ENCODE peak calls at places on chromosomes 3 and 15, in seven cellular contexts. One of them, this sample, is unnamed.

GRCh38 chr3:124873241-124873640 is 13.9 kb downstream of the ITGB5 start:
- DNase-seq in GM06990: no peak
- DNase-seq in AG09309: no peak
- DNase-seq in cardiac fibroblast: no peak
- DNase-seq in AG10803: peak
- DNase-seq in neural crest cell: no peak
- DNase-seq in H9: no peak
- DNase-seq in this sample: no peak

GRCh38 chr3:123620338-123620737 is 35.5 kb upstream of the HACD2 start:
- DNase-seq in AG09309: no peak
- DNase-seq in GM06990: no peak
- DNase-seq in H9: no peak
- DNase-seq in cardiac fibroblast: no peak
- DNase-seq in neural crest cell: no peak
- DNase-seq in AG10803: no peak
- DNase-seq in this sample: no peak

GRCh38 chr3:138114988-138115971 is at the start of gene DZIP1L:
- DNase-seq in AG09309: no peak
- DNase-seq in neural crest cell: peak
- DNase-seq in H9: peak
- DNase-seq in AG10803: peak
- DNase-seq in cardiac fibroblast: peak
- DNase-seq in GM06990: peak
- DNase-seq in this sample: no peak

GRCh38 chr3:126959144-126959920 is 23.6 kb upstream of the PLXNA1 start:
- DNase-seq in AG09309: no peak
- DNase-seq in neural crest cell: no peak
- DNase-seq in AG10803: no peak
- DNase-seq in H9: no peak
- DNase-seq in GM06990: no peak
- DNase-seq in cardiac fibroblast: no peak
- DNase-seq in this sample: no peak

GRCh38 chr3:133855772-133856171 is 39.9 kb downstream of the RAB6B start:
- DNase-seq in GM06990: no peak
- DNase-seq in neural crest cell: no peak
- DNase-seq in AG10803: peak
- DNase-seq in H9: no peak
- DNase-seq in AG09309: no peak
- DNase-seq in cardiac fibroblast: peak
- DNase-seq in this sample: no peak

GRCh38 chr3:189460511-189460910 is 170.7 kb upstream of the TP63 start:
- DNase-seq in GM06990: no peak
- DNase-seq in neural crest cell: no peak
- DNase-seq in H9: no peak
- DNase-seq in AG09309: no peak
- DNase-seq in AG10803: no peak
- DNase-seq in cardiac fibroblast: no peak
- DNase-seq in this sample: no peak

GRCh38 chr3:94115482-94115881 is 52.6 kb downstream of the NSUN3 start:
- DNase-seq in AG10803: peak
- DNase-seq in cardiac fibroblast: peak
- DNase-seq in GM06990: no peak
- DNase-seq in H9: no peak
- DNase-seq in AG09309: peak
- DNase-seq in neural crest cell: peak
- DNase-seq in this sample: no peak

GRCh38 chr3:9347086-9347485 is 15.8 kb upstream of the THUMPD3 start:
- DNase-seq in AG09309: no peak
- DNase-seq in neural crest cell: no peak
- DNase-seq in H9: no peak
- DNase-seq in GM06990: no peak
- DNase-seq in AG10803: peak
- DNase-seq in cardiac fibroblast: peak
- DNase-seq in this sample: no peak

GRCh38 chr15:41256103-41256502 is 25.0 kb downstream of the CHP1 start:
- DNase-seq in GM06990: no peak
- DNase-seq in AG10803: no peak
- DNase-seq in H9: no peak
- DNase-seq in neural crest cell: no peak
- DNase-seq in cardiac fibroblast: no peak
- DNase-seq in AG09309: no peak
- DNase-seq in this sample: no peak

GRCh38 chr3:99475229-99475628 is 163.2 kb upstream of the COL8A1 start:
- DNase-seq in GM06990: no peak
- DNase-seq in neural crest cell: no peak
- DNase-seq in AG09309: no peak
- DNase-seq in AG10803: peak
- DNase-seq in H9: no peak
- DNase-seq in cardiac fibroblast: peak
- DNase-seq in this sample: no peak

GRCh38 chr15:99633655-99634054 is 67.9 kb downstream of the MEF2A start:
- DNase-seq in AG09309: no peak
- DNase-seq in neural crest cell: no peak
- DNase-seq in H9: no peak
- DNase-seq in GM06990: no peak
- DNase-seq in cardiac fibroblast: no peak
- DNase-seq in AG10803: no peak
- DNase-seq in this sample: no peak

GRCh38 chr15:99631256-99631655 is 65.5 kb downstream of the MEF2A start:
- DNase-seq in AG10803: no peak
- DNase-seq in GM06990: peak
- DNase-seq in H9: no peak
- DNase-seq in neural crest cell: no peak
- DNase-seq in cardiac fibroblast: peak
- DNase-seq in AG09309: no peak
- DNase-seq in this sample: peak

GRCh38 chr15:99632521-99632920 is 66.7 kb downstream of the MEF2A start:
- DNase-seq in H9: no peak
- DNase-seq in AG09309: no peak
- DNase-seq in GM06990: no peak
- DNase-seq in neural crest cell: no peak
- DNase-seq in cardiac fibroblast: no peak
- DNase-seq in AG10803: no peak
- DNase-seq in this sample: no peak

GRCh38 chr15:99628374-99629001 is 62.7 kb downstream of the MEF2A start:
- DNase-seq in GM06990: no peak
- DNase-seq in cardiac fibroblast: no peak
- DNase-seq in AG10803: no peak
- DNase-seq in neural crest cell: no peak
- DNase-seq in H9: no peak
- DNase-seq in AG09309: no peak
- DNase-seq in this sample: no peak

DNA sequence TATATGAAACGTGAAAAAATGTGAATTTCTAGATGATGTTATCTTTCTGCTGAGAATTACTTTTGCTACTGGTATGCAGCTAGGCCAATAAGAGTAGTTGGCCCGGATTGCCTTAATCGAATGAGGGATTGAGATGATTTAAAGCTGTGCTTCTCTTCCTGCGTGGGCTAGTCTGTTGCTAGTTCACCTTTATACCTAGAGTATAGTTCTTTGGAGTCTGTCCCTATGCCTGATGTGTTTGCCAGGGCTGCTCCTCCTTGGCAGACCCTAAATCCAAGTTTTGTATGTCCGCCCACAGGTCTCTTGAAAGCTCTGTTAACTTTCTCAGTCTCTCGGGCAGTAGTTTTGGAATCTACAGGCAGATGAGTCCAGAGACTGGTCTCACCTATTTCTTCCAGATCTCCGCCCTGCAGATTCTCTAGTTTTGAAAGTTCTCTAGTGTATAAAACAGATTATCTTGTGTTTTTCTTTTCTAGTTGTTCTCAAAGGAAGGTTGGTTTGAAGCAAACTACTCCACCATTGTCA is 64.9 kb downstream of the MEF2A start:
- DNase-seq in AG09309: no peak
- DNase-seq in H9: no peak
- DNase-seq in AG10803: no peak
- DNase-seq in neural crest cell: no peak
- DNase-seq in GM06990: no peak
- DNase-seq in cardiac fibroblast: no peak
- DNase-seq in this sample: no peak
- TF ChIP-seq CTCF in AG09309: no peak
- TF ChIP-seq CTCF in H9: no peak
- TF ChIP-seq CTCF in AG10803: no peak
- TF ChIP-seq CTCF in neural crest cell: no peak
- TF ChIP-seq CTCF in GM06990: no peak
- TF ChIP-seq CTCF in cardiac fibroblast: no peak
- TF ChIP-seq CTCF in this sample: no peak

DNA sequence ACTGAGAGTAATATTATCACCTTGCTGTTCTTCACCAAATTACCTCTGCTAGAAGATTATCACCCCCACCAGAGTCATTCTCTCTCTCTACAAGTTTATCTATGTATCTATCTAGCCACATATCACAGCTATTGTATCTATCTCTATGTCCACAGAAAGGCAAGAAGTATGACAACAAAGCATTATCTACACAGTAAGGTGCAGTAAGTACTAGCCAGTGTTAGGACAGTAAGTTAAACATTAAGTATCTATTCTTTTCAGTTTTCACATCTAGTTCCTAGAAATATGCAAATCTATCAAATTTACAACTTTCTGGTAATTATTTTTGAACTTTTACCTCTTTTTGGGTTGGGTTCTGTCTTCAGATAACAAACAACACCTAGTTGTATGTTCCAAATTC is 26.5 kb upstream of the XXYLT1 start:
- DNase-seq in neural crest cell: no peak
- DNase-seq in AG10803: no peak
- DNase-seq in AG09309: no peak
- DNase-seq in H9: no peak
- DNase-seq in GM06990: no peak
- DNase-seq in cardiac fibroblast: no peak
- DNase-seq in this sample: no peak
- TF ChIP-seq CTCF in neural crest cell: no peak
- TF ChIP-seq CTCF in AG10803: no peak
- TF ChIP-seq CTCF in AG09309: no peak
- TF ChIP-seq CTCF in H9: no peak
- TF ChIP-seq CTCF in GM06990: no peak
- TF ChIP-seq CTCF in cardiac fibroblast: no peak
- TF ChIP-seq CTCF in this sample: no peak

GRCh38 chr15:71413419-71413818 is 298.1 kb downstream of the THSD4 start:
- DNase-seq in neural crest cell: no peak
- DNase-seq in AG10803: no peak
- DNase-seq in AG09309: no peak
- DNase-seq in cardiac fibroblast: no peak
- DNase-seq in GM06990: no peak
- DNase-seq in H9: no peak
- DNase-seq in this sample: no peak

GRCh38 chr15:71414778-71415177 is 299.5 kb downstream of the THSD4 start:
- DNase-seq in H9: no peak
- DNase-seq in cardiac fibroblast: no peak
- DNase-seq in AG09309: no peak
- DNase-seq in AG10803: no peak
- DNase-seq in neural crest cell: no peak
- DNase-seq in GM06990: no peak
- DNase-seq in this sample: no peak

GRCh38 chr15:71409541-71409940 is 294.3 kb downstream of the THSD4 start:
- DNase-seq in AG10803: no peak
- DNase-seq in neural crest cell: no peak
- DNase-seq in H9: no peak
- DNase-seq in GM06990: no peak
- DNase-seq in AG09309: no peak
- DNase-seq in cardiac fibroblast: peak
- DNase-seq in this sample: no peak

GRCh38 chr15:71410347-71410746 is 295.1 kb downstream of the THSD4 start:
- DNase-seq in AG10803: no peak
- DNase-seq in cardiac fibroblast: no peak
- DNase-seq in AG09309: no peak
- DNase-seq in H9: no peak
- DNase-seq in neural crest cell: no peak
- DNase-seq in GM06990: no peak
- DNase-seq in this sample: no peak

DNA sequence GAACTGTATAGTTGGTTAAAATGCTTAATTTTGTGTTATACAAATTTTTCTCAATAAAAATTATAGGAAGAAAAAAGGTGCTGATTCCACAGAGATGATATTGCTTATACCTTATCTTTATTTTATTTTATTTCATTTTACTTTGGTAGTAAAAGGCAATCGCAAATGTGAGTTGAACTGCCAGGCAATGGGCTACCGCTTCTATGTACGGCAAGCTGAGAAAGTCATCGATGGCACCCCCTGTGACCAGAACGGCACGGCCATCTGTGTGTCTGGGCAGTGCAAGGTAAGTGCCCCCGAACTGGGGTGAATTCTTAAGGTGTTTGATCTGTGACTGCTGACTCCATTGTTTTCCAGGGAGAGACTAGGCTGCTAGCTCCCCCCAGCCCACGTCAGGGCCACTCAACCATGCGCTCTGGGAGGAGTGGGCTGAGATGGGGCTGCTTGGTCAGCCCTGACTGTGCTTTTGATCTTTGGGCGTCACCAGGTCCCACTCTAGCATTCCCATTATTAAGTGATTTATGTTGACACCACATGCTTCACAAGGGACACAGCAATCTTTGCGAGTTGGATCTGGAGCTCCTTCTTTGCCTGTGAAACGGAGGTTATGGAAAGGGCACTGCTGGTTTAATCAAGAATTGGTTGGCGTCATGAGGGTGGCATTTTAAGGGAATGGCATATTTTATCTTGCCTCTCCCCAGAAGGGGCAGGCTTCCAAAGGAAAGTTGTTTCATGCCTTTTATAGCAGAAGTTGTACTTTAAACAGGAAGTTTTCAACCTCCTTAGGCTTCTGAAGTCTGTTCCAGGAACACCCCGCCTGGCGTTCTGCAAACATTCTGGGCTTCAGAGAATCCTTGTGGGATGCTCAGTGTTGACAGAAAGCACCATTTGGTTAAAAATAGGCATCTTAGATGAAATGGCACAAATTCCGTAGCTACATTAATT is 296.5 kb downstream of the THSD4 start:
- DNase-seq in H9: no peak
- DNase-seq in GM06990: no peak
- DNase-seq in neural crest cell: no peak
- DNase-seq in cardiac fibroblast: no peak
- DNase-seq in AG09309: peak
- DNase-seq in AG10803: peak
- DNase-seq in this sample: no peak
- TF ChIP-seq CTCF in H9: no peak
- TF ChIP-seq CTCF in GM06990: no peak
- TF ChIP-seq CTCF in neural crest cell: no peak
- TF ChIP-seq CTCF in cardiac fibroblast: no peak
- TF ChIP-seq CTCF in AG09309: no peak
- TF ChIP-seq CTCF in AG10803: no peak
- TF ChIP-seq CTCF in this sample: no peak

DNA sequence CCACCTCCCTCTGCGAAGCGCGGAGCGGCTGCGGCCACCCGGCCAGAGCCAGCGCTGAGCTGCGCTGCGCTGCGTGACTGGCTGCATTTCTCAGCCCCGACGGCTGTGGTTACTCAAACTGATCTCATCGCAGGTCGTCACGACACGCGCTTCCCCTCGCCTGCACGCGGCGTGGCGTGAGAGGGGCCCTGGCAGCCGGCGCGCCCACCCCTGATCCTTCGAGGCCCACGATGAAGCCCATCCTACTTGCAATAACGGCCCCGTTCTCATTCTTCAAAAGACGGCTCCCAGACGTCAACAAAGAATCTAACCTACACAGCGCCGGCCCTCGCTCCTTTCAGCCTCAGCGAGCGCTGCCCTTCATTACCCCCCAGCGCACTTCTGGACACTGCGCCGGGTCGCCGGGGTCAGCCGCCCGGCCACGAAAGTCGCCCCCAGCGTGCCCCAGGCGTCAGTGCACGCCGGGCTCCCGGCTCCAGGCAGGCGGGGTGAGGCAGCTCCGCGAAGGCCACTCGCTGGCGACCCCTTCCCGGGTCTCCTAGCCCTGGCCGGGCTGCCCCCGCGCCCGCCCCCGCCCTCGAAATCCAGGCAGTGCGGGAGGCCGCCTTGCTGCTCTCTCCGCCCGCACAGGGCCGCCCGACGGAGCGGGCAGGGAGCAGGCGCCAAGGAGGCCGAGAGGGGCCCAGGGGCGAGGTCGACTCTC is 9.9 kb upstream of the LEKR1 start:
- DNase-seq in cardiac fibroblast: peak
- DNase-seq in AG09309: no peak
- DNase-seq in AG10803: peak
- DNase-seq in neural crest cell: peak
- DNase-seq in H9: peak
- DNase-seq in GM06990: peak
- DNase-seq in this sample: no peak
- TF ChIP-seq CTCF in cardiac fibroblast: no peak
- TF ChIP-seq CTCF in AG09309: no peak
- TF ChIP-seq CTCF in AG10803: no peak
- TF ChIP-seq CTCF in neural crest cell: peak
- TF ChIP-seq CTCF in H9: peak
- TF ChIP-seq CTCF in GM06990: peak
- TF ChIP-seq CTCF in this sample: no peak